ENCODE peak calls at places on chromosome 15, in four cellular contexts. One of them, this sample, is unnamed.

GRCh38 chr15:53506370-53506769 is 253.1 kb downstream of the WDR72 start:
- DNase-seq in stomach: no peak
- DNase-seq in adrenal gland: no peak
- DNase-seq in body of pancreas: no peak
- DNase-seq in this sample: no peak

GRCh38 chr15:59976480-59976879 is 27.6 kb upstream of the FOXB1 start:
- DNase-seq in adrenal gland: no peak
- DNase-seq in body of pancreas: peak; percentile 6
- DNase-seq in stomach: no peak
- DNase-seq in this sample: no peak

GRCh38 chr15:73991260-73991659 is 835 bp downstream of the STOML1 start:
- DNase-seq in adrenal gland: peak; percentile 85
- DNase-seq in stomach: no peak
- DNase-seq in body of pancreas: peak; percentile 62
- DNase-seq in this sample: peak; percentile 67

GRCh38 chr15:27690290-27690689 is 408.8 kb downstream of the OCA2 start:
- DNase-seq in adrenal gland: no peak
- DNase-seq in body of pancreas: no peak
- DNase-seq in stomach: no peak
- DNase-seq in this sample: no peak

GRCh38 chr15:58587481-58587880 is 155.7 kb downstream of the LIPC start:
- DNase-seq in stomach: no peak
- DNase-seq in adrenal gland: no peak
- DNase-seq in body of pancreas: no peak
- DNase-seq in this sample: no peak

GRCh38 chr15:95279277-95280019 is 1048.1 kb downstream of the MCTP2 start:
- DNase-seq in adrenal gland: no peak
- DNase-seq in stomach: no peak
- DNase-seq in body of pancreas: no peak
- DNase-seq in this sample: no peak

GRCh38 chr15:101489633-101490407 is at the start of gene PCSK6:
- DNase-seq in stomach: peak; percentile 51
- DNase-seq in body of pancreas: peak; percentile 33
- DNase-seq in adrenal gland: peak; percentile 34
- DNase-seq in this sample: no peak

GRCh38 chr15:63942486-63943365 is 103.6 kb downstream of the DAPK2 start:
- DNase-seq in adrenal gland: no peak
- DNase-seq in body of pancreas: no peak
- DNase-seq in stomach: no peak
- DNase-seq in this sample: no peak

GRCh38 chr15:47186071-47186470 is 531.2 kb upstream of the SEMA6D start:
- DNase-seq in adrenal gland: no peak
- DNase-seq in stomach: no peak
- DNase-seq in body of pancreas: no peak
- DNase-seq in this sample: no peak

GRCh38 chr15:100133001-100133400 is 208.8 kb downstream of the ADAMTS17 start:
- DNase-seq in stomach: no peak
- DNase-seq in adrenal gland: no peak
- DNase-seq in body of pancreas: no peak
- DNase-seq in this sample: no peak

GRCh38 chr15:71224024-71224423 is 108.8 kb downstream of the THSD4 start:
- DNase-seq in stomach: no peak
- DNase-seq in adrenal gland: no peak
- DNase-seq in body of pancreas: no peak
- DNase-seq in this sample: no peak

GRCh38 chr15:34376856-34377255 is 9.9 kb upstream of the LPCAT4 start:
- DNase-seq in adrenal gland: no peak
- DNase-seq in stomach: no peak
- DNase-seq in body of pancreas: no peak
- DNase-seq in this sample: no peak

GRCh38 chr15:75891895-75892294 is 11.8 kb upstream of the FBXO22 start:
- DNase-seq in body of pancreas: no peak
- DNase-seq in stomach: no peak
- DNase-seq in adrenal gland: no peak
- DNase-seq in this sample: no peak

GRCh38 chr15:28945626-28946215 is 59.9 kb downstream of the APBA2 start:
- DNase-seq in adrenal gland: peak; percentile 5
- DNase-seq in body of pancreas: no peak
- DNase-seq in stomach: peak; percentile 14
- DNase-seq in this sample: no peak

GRCh38 chr15:45919806-45920205 is 285.0 kb downstream of the SQOR start:
- DNase-seq in body of pancreas: no peak
- DNase-seq in adrenal gland: no peak
- DNase-seq in stomach: no peak
- DNase-seq in this sample: no peak

GRCh38 chr15:80695911-80696651 is 971 bp downstream of the ABHD17C start:
- DNase-seq in adrenal gland: peak; percentile 54
- DNase-seq in body of pancreas: peak; percentile 38
- DNase-seq in stomach: peak; percentile 69
- DNase-seq in this sample: no peak

GRCh38 chr15:28003302-28004037 is 95.6 kb downstream of the OCA2 start:
- DNase-seq in body of pancreas: no peak
- DNase-seq in adrenal gland: peak; percentile 31
- DNase-seq in stomach: no peak
- DNase-seq in this sample: no peak

GRCh38 chr15:48505067-48505466 is 140.4 kb downstream of the FBN1 start:
- DNase-seq in adrenal gland: no peak
- DNase-seq in body of pancreas: no peak
- DNase-seq in stomach: no peak
- DNase-seq in this sample: no peak

GRCh38 chr15:40266828-40267304 is 16.0 kb downstream of the ANKRD63 start:
- DNase-seq in stomach: peak; percentile 57
- DNase-seq in adrenal gland: peak; percentile 95
- DNase-seq in body of pancreas: peak; percentile 55
- DNase-seq in this sample: no peak

GRCh38 chr15:44711089-44711355 is at the start of gene PATL2:
- DNase-seq in stomach: no peak
- DNase-seq in adrenal gland: no peak
- DNase-seq in body of pancreas: no peak
- DNase-seq in this sample: no peak

GRCh38 chr15:68229386-68230156 is at the start of gene CLN6:
- DNase-seq in adrenal gland: peak; percentile 90
- DNase-seq in body of pancreas: peak; percentile 80
- DNase-seq in stomach: peak; percentile 84
- DNase-seq in this sample: peak; percentile 70
- TF ChIP-seq POLR2A in adrenal gland: no peak
- TF ChIP-seq POLR2A in body of pancreas: peak; percentile 26
- TF ChIP-seq POLR2A in stomach: no peak
- TF ChIP-seq POLR2A in this sample: peak; percentile 79

DNA sequence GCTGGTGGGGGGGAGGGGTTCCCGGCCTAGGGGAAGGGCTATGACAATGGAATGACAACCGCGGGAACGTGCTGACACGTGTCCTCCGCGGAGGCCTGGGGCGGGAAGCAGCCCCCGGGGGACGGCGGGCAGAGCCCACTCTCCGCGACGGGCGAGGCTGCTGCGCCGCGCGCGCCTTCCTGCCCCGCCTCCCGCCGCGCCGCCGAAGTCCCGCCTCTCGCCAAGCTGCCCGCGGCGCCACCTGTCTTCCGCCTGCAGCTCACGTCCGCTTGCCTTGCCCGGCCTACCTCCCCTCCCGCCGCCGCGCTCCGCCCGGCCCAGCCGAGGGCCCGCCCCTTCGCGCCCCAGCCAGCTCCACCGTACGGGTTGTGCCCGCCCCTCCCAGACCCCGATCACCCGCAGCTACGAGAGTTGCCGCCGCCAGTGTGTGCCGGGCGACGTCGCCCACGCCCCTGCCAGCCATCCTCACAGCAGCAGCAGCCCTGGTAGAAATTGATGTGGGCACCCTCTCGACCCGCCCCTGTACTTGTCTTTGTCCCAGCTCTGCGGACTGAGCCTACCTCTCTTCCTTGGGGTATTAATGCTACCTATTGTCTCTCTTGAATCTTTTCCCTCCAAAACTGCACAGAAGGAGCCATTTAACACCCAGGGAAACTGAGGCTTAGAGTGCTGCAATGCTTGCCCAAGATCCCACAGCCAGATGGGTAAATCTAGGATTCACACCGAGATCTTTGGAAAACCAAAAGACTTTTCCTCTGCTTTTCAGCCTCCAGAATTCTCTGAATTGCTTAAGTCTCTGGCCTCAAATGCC is at the start of gene PARP16:
- DNase-seq in stomach: peak; percentile 94
- DNase-seq in body of pancreas: peak; percentile 93
- DNase-seq in adrenal gland: peak; percentile 93
- DNase-seq in this sample: peak; percentile 89
- TF ChIP-seq POLR2A in stomach: no peak
- TF ChIP-seq POLR2A in body of pancreas: peak; percentile 80
- TF ChIP-seq POLR2A in adrenal gland: peak; percentile 69
- TF ChIP-seq POLR2A in this sample: peak; percentile 85

GRCh38 chr15:25933456-25934158 is 70.5 kb upstream of the ATP10A start:
- DNase-seq in adrenal gland: peak; percentile 88
- DNase-seq in body of pancreas: peak; percentile 67
- DNase-seq in stomach: peak; percentile 61
- DNase-seq in this sample: peak; percentile 43
- TF ChIP-seq POLR2A in adrenal gland: no peak
- TF ChIP-seq POLR2A in body of pancreas: no peak
- TF ChIP-seq POLR2A in stomach: no peak
- TF ChIP-seq POLR2A in this sample: no peak

GRCh38 chr15:41957021-41957897 is 15.1 kb downstream of the EHD4 start:
- DNase-seq in adrenal gland: peak; percentile 37
- DNase-seq in stomach: no peak
- DNase-seq in body of pancreas: no peak
- DNase-seq in this sample: no peak
- TF ChIP-seq POLR2A in adrenal gland: no peak
- TF ChIP-seq POLR2A in stomach: no peak
- TF ChIP-seq POLR2A in body of pancreas: no peak
- TF ChIP-seq POLR2A in this sample: no peak

GRCh38 chr15:50354838-50355611 is at the start of gene GABPB1:
- DNase-seq in stomach: peak; percentile 86
- DNase-seq in adrenal gland: peak; percentile 91
- DNase-seq in body of pancreas: peak; percentile 88
- DNase-seq in this sample: peak; percentile 79
- TF ChIP-seq POLR2A in stomach: no peak
- TF ChIP-seq POLR2A in adrenal gland: peak; percentile 27
- TF ChIP-seq POLR2A in body of pancreas: peak; percentile 60
- TF ChIP-seq POLR2A in this sample: peak; percentile 53

GRCh38 chr15:31577103-31577502 is 250.5 kb downstream of the KLF13 start:
- DNase-seq in adrenal gland: no peak
- DNase-seq in body of pancreas: no peak
- DNase-seq in stomach: no peak
- DNase-seq in this sample: no peak
- TF ChIP-seq POLR2A in adrenal gland: no peak
- TF ChIP-seq POLR2A in body of pancreas: no peak
- TF ChIP-seq POLR2A in stomach: no peak
- TF ChIP-seq POLR2A in this sample: no peak

GRCh38 chr15:91021516-91022074 is 799 bp downstream of the VPS33B start:
- DNase-seq in adrenal gland: no peak
- DNase-seq in stomach: no peak
- DNase-seq in body of pancreas: no peak
- DNase-seq in this sample: no peak

GRCh38 chr15:91022832-91023129 is 387 bp upstream of the VPS33B start:
- DNase-seq in body of pancreas: no peak
- DNase-seq in stomach: no peak
- DNase-seq in adrenal gland: no peak
- DNase-seq in this sample: no peak

GRCh38 chr15:91018178-91018577 is 4.2 kb downstream of the VPS33B start:
- DNase-seq in stomach: no peak
- DNase-seq in body of pancreas: no peak
- DNase-seq in adrenal gland: no peak
- DNase-seq in this sample: no peak

GRCh38 chr15:91023720-91024119 is 1.3 kb upstream of the VPS33B start:
- DNase-seq in body of pancreas: no peak
- DNase-seq in stomach: no peak
- DNase-seq in adrenal gland: no peak
- DNase-seq in this sample: no peak

GRCh38 chr15:91022075-91022831 is at the start of gene VPS33B:
- DNase-seq in stomach: peak; percentile 85
- DNase-seq in body of pancreas: peak; percentile 86
- DNase-seq in adrenal gland: peak; percentile 90
- DNase-seq in this sample: peak; percentile 70
- TF ChIP-seq POLR2A in stomach: no peak
- TF ChIP-seq POLR2A in body of pancreas: no peak
- TF ChIP-seq POLR2A in adrenal gland: no peak
- TF ChIP-seq POLR2A in this sample: peak; percentile 15